ENCODE peak calls at places on chromosomes 1 and 21, in nine cellular contexts. One of them, this sample, is unnamed.

GRCh38 chr1:47444578-47445465 is 7.0 kb downstream of the FOXD2 start:
- DNase-seq in body of pancreas: peak
- DNase-seq in fibroblast of pulmonary artery: peak
- DNase-seq in CD4-positive, alpha-beta T cell: peak
- DNase-seq in thoracic aorta: no peak
- DNase-seq in breast epithelium: no peak
- DNase-seq in spleen: no peak
- DNase-seq in AG04449: no peak
- DNase-seq in AG09319: no peak
- DNase-seq in this sample: no peak

GRCh38 chr1:29713857-29714256 is 477.5 kb downstream of the PTPRU start:
- DNase-seq in CD4-positive, alpha-beta T cell: no peak
- DNase-seq in breast epithelium: no peak
- DNase-seq in body of pancreas: no peak
- DNase-seq in AG04449: no peak
- DNase-seq in fibroblast of pulmonary artery: peak
- DNase-seq in AG09319: no peak
- DNase-seq in spleen: no peak
- DNase-seq in thoracic aorta: no peak
- DNase-seq in this sample: no peak

GRCh38 chr1:201702936-201703335 is 126.0 kb upstream of the IPO9 start:
- DNase-seq in thoracic aorta: no peak
- DNase-seq in spleen: no peak
- DNase-seq in CD4-positive, alpha-beta T cell: no peak
- DNase-seq in AG04449: no peak
- DNase-seq in AG09319: no peak
- DNase-seq in breast epithelium: no peak
- DNase-seq in fibroblast of pulmonary artery: no peak
- DNase-seq in body of pancreas: peak
- DNase-seq in this sample: no peak

GRCh38 chr1:53541761-53542550 is 82.8 kb downstream of the DMRTB1 start:
- DNase-seq in fibroblast of pulmonary artery: peak
- DNase-seq in thoracic aorta: no peak
- DNase-seq in AG09319: peak
- DNase-seq in spleen: peak
- DNase-seq in body of pancreas: peak
- DNase-seq in breast epithelium: no peak
- DNase-seq in AG04449: peak
- DNase-seq in CD4-positive, alpha-beta T cell: no peak
- DNase-seq in this sample: no peak

GRCh38 chr1:119341372-119341947 is 27.1 kb upstream of the HAO2 start:
- DNase-seq in thoracic aorta: no peak
- DNase-seq in breast epithelium: no peak
- DNase-seq in body of pancreas: no peak
- DNase-seq in CD4-positive, alpha-beta T cell: no peak
- DNase-seq in AG04449: no peak
- DNase-seq in AG09319: no peak
- DNase-seq in spleen: no peak
- DNase-seq in fibroblast of pulmonary artery: no peak
- DNase-seq in this sample: no peak

GRCh38 chr1:231860221-231861088 is 233.9 kb downstream of the DISC1 start:
- DNase-seq in body of pancreas: no peak
- DNase-seq in spleen: no peak
- DNase-seq in breast epithelium: no peak
- DNase-seq in AG04449: no peak
- DNase-seq in AG09319: no peak
- DNase-seq in thoracic aorta: no peak
- DNase-seq in CD4-positive, alpha-beta T cell: no peak
- DNase-seq in fibroblast of pulmonary artery: peak
- DNase-seq in this sample: no peak

GRCh38 chr21:14306143-14306907 is 76.6 kb downstream of the HSPA13 start:
- DNase-seq in CD4-positive, alpha-beta T cell: no peak
- DNase-seq in fibroblast of pulmonary artery: peak
- DNase-seq in AG04449: no peak
- DNase-seq in thoracic aorta: no peak
- DNase-seq in spleen: no peak
- DNase-seq in AG09319: no peak
- DNase-seq in body of pancreas: no peak
- DNase-seq in breast epithelium: no peak
- DNase-seq in this sample: no peak

GRCh38 chr1:222643603-222643936 is 25.7 kb downstream of the MIA3 start:
- DNase-seq in body of pancreas: no peak
- DNase-seq in AG09319: no peak
- DNase-seq in breast epithelium: no peak
- DNase-seq in CD4-positive, alpha-beta T cell: no peak
- DNase-seq in fibroblast of pulmonary artery: no peak
- DNase-seq in AG04449: no peak
- DNase-seq in thoracic aorta: no peak
- DNase-seq in spleen: no peak
- DNase-seq in this sample: no peak

GRCh38 chr1:160251687-160252526 is 10.4 kb downstream of the DCAF8 start:
- DNase-seq in body of pancreas: peak
- DNase-seq in fibroblast of pulmonary artery: peak
- DNase-seq in spleen: no peak
- DNase-seq in CD4-positive, alpha-beta T cell: peak
- DNase-seq in AG04449: no peak
- DNase-seq in thoracic aorta: peak
- DNase-seq in AG09319: peak
- DNase-seq in breast epithelium: peak
- DNase-seq in this sample: peak

GRCh38 chr1:41319803-41320711 is 41.2 kb upstream of the FOXO6 start:
- DNase-seq in CD4-positive, alpha-beta T cell: no peak
- DNase-seq in fibroblast of pulmonary artery: no peak
- DNase-seq in body of pancreas: peak
- DNase-seq in AG04449: no peak
- DNase-seq in spleen: no peak
- DNase-seq in breast epithelium: no peak
- DNase-seq in AG09319: no peak
- DNase-seq in thoracic aorta: no peak
- DNase-seq in this sample: no peak

GRCh38 chr1:18326171-18326950 is 154.4 kb upstream of the KLHDC7A start:
- DNase-seq in spleen: no peak
- DNase-seq in body of pancreas: no peak
- DNase-seq in fibroblast of pulmonary artery: no peak
- DNase-seq in AG04449: no peak
- DNase-seq in AG09319: no peak
- DNase-seq in CD4-positive, alpha-beta T cell: no peak
- DNase-seq in breast epithelium: no peak
- DNase-seq in thoracic aorta: no peak
- DNase-seq in this sample: no peak

GRCh38 chr1:225410036-225410435 is 17.8 kb downstream of the LBR start:
- DNase-seq in spleen: no peak
- DNase-seq in AG04449: no peak
- DNase-seq in AG09319: no peak
- DNase-seq in fibroblast of pulmonary artery: no peak
- DNase-seq in CD4-positive, alpha-beta T cell: no peak
- DNase-seq in body of pancreas: no peak
- DNase-seq in thoracic aorta: no peak
- DNase-seq in breast epithelium: no peak
- DNase-seq in this sample: no peak

GRCh38 chr1:27342778-27343638 is 1.2 kb downstream of the SYTL1 start:
- DNase-seq in spleen: peak
- DNase-seq in fibroblast of pulmonary artery: no peak
- DNase-seq in AG09319: no peak
- DNase-seq in breast epithelium: peak
- DNase-seq in AG04449: no peak
- DNase-seq in thoracic aorta: no peak
- DNase-seq in CD4-positive, alpha-beta T cell: peak
- DNase-seq in body of pancreas: peak
- DNase-seq in this sample: peak

GRCh38 chr1:104380003-104380402 is 630.3 kb downstream of the AMY1C start:
- DNase-seq in spleen: no peak
- DNase-seq in fibroblast of pulmonary artery: no peak
- DNase-seq in thoracic aorta: no peak
- DNase-seq in AG04449: no peak
- DNase-seq in body of pancreas: no peak
- DNase-seq in CD4-positive, alpha-beta T cell: no peak
- DNase-seq in AG09319: no peak
- DNase-seq in breast epithelium: no peak
- DNase-seq in this sample: no peak

GRCh38 chr1:147080013-147080661 is 92.1 kb downstream of the PRKAB2 start:
- DNase-seq in AG04449: no peak
- DNase-seq in thoracic aorta: no peak
- DNase-seq in AG09319: no peak
- DNase-seq in CD4-positive, alpha-beta T cell: no peak
- DNase-seq in spleen: no peak
- DNase-seq in body of pancreas: peak
- DNase-seq in fibroblast of pulmonary artery: no peak
- DNase-seq in breast epithelium: no peak
- DNase-seq in this sample: no peak

GRCh38 chr1:147077936-147078605 is 94.2 kb downstream of the PRKAB2 start:
- DNase-seq in breast epithelium: no peak
- DNase-seq in fibroblast of pulmonary artery: no peak
- DNase-seq in body of pancreas: no peak
- DNase-seq in AG09319: no peak
- DNase-seq in spleen: no peak
- DNase-seq in thoracic aorta: no peak
- DNase-seq in AG04449: no peak
- DNase-seq in CD4-positive, alpha-beta T cell: no peak
- DNase-seq in this sample: no peak

GRCh38 chr1:147078606-147079399 is 93.5 kb downstream of the PRKAB2 start:
- DNase-seq in AG04449: no peak
- DNase-seq in AG09319: no peak
- DNase-seq in body of pancreas: no peak
- DNase-seq in fibroblast of pulmonary artery: no peak
- DNase-seq in spleen: no peak
- DNase-seq in thoracic aorta: no peak
- DNase-seq in breast epithelium: no peak
- DNase-seq in CD4-positive, alpha-beta T cell: no peak
- DNase-seq in this sample: no peak

GRCh38 chr1:147079400-147080012 is 92.8 kb downstream of the PRKAB2 start:
- DNase-seq in spleen: no peak
- DNase-seq in body of pancreas: no peak
- DNase-seq in CD4-positive, alpha-beta T cell: no peak
- DNase-seq in thoracic aorta: no peak
- DNase-seq in AG09319: no peak
- DNase-seq in fibroblast of pulmonary artery: no peak
- DNase-seq in breast epithelium: no peak
- DNase-seq in AG04449: no peak
- DNase-seq in this sample: no peak

DNA sequence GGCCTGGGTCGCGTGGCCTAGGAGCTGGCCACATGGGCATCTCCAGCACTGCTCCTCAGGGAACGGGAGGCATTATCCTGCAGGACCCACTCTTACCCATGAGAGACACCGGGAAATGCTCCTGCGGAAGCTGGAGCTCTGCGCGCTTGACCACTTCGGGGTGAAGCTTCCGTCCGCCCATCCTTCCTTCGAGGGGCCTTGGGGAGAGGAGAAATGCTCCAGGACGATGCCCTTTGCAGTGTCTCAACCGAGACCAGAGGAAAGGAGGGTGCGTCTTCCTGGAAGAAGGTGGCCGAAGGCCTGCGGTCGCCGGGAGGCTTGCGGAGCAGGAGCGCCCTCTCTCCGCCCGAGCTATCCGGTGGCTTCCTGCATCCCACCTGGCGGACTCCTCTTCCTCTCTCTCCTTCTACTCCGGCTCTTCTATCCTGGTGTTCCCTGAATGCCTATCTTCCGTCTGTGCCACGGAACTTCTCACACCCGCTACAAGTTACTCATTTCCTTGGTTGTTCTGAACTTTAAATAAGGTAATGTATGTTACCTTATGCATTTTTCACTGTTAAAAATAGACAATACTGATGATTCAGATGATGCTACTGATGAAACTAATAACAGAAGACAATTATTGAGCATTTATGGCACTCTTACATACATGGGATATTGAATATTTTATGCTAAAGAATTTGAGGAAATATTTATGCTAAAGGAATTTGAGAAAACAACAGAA is 91.4 kb downstream of the PRKAB2 start:
- DNase-seq in fibroblast of pulmonary artery: no peak
- DNase-seq in AG04449: no peak
- DNase-seq in breast epithelium: no peak
- DNase-seq in thoracic aorta: no peak
- DNase-seq in body of pancreas: no peak
- DNase-seq in AG09319: no peak
- DNase-seq in CD4-positive, alpha-beta T cell: no peak
- DNase-seq in spleen: no peak
- DNase-seq in this sample: no peak
- TF ChIP-seq CTCF in fibroblast of pulmonary artery: no peak
- TF ChIP-seq CTCF in AG04449: no peak
- TF ChIP-seq CTCF in breast epithelium: no peak
- TF ChIP-seq CTCF in thoracic aorta: no peak
- TF ChIP-seq CTCF in body of pancreas: no peak
- TF ChIP-seq CTCF in AG09319: no peak
- TF ChIP-seq CTCF in CD4-positive, alpha-beta T cell: no peak
- TF ChIP-seq CTCF in spleen: no peak
- TF ChIP-seq CTCF in this sample: no peak

DNA sequence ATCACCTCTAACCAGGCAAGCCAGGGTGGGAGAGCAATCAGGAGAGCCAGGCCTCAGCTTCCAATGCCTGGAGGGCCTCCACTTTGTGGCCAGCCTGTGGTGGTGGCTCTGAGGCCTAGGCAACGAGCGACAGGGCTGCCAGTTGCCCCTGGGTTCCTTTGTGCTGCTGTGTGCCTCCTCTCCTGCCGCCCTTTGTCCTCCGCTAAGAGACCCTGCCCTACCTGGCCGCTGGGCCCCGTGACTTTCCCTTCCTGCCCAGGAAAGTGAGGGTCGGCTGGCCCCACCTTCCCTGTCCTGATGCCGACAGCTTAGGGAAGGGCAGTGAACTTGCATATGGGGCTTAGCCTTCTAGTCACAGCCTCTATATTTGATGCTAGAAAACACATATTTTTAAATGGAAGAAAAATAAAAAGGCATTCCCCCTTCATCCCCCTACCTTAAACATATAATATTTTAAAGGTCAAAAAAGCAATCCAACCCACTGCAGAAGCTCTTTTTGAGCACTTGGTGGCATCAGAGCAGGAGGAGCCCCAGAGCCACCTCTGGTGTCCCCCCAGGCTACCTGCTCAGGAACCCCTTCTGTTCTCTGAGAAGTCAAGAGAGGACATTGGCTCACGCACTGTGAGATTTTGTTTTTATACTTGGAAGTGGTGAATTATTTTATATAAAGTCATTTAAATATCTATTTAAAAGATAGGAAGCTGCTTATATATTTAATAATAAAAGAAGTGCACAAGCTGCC is 19.8 kb downstream of the CSF1 start:
- DNase-seq in AG09319: no peak
- DNase-seq in body of pancreas: no peak
- DNase-seq in fibroblast of pulmonary artery: no peak
- DNase-seq in AG04449: no peak
- DNase-seq in thoracic aorta: no peak
- DNase-seq in CD4-positive, alpha-beta T cell: no peak
- DNase-seq in spleen: peak
- DNase-seq in breast epithelium: no peak
- DNase-seq in this sample: no peak
- TF ChIP-seq CTCF in AG09319: no peak
- TF ChIP-seq CTCF in body of pancreas: no peak
- TF ChIP-seq CTCF in fibroblast of pulmonary artery: no peak
- TF ChIP-seq CTCF in AG04449: no peak
- TF ChIP-seq CTCF in thoracic aorta: no peak
- TF ChIP-seq CTCF in CD4-positive, alpha-beta T cell: no peak
- TF ChIP-seq CTCF in spleen: no peak
- TF ChIP-seq CTCF in breast epithelium: no peak
- TF ChIP-seq CTCF in this sample: no peak

GRCh38 chr1:22317231-22317919 is 134.3 kb upstream of the ZBTB40 start:
- DNase-seq in fibroblast of pulmonary artery: peak
- DNase-seq in spleen: no peak
- DNase-seq in CD4-positive, alpha-beta T cell: no peak
- DNase-seq in thoracic aorta: no peak
- DNase-seq in body of pancreas: no peak
- DNase-seq in breast epithelium: no peak
- DNase-seq in AG09319: no peak
- DNase-seq in AG04449: no peak
- DNase-seq in this sample: no peak
- TF ChIP-seq CTCF in fibroblast of pulmonary artery: peak
- TF ChIP-seq CTCF in spleen: peak
- TF ChIP-seq CTCF in CD4-positive, alpha-beta T cell: peak
- TF ChIP-seq CTCF in thoracic aorta: no peak
- TF ChIP-seq CTCF in body of pancreas: no peak
- TF ChIP-seq CTCF in breast epithelium: no peak
- TF ChIP-seq CTCF in AG09319: peak
- TF ChIP-seq CTCF in AG04449: peak
- TF ChIP-seq CTCF in this sample: peak

GRCh38 chr21:29332461-29333354 is 34.0 kb downstream of the BACH1 start:
- DNase-seq in AG04449: no peak
- DNase-seq in AG09319: no peak
- DNase-seq in fibroblast of pulmonary artery: peak
- DNase-seq in spleen: no peak
- DNase-seq in breast epithelium: no peak
- DNase-seq in body of pancreas: no peak
- DNase-seq in thoracic aorta: no peak
- DNase-seq in CD4-positive, alpha-beta T cell: no peak
- DNase-seq in this sample: no peak
- TF ChIP-seq CTCF in AG04449: no peak
- TF ChIP-seq CTCF in AG09319: no peak
- TF ChIP-seq CTCF in fibroblast of pulmonary artery: no peak
- TF ChIP-seq CTCF in spleen: no peak
- TF ChIP-seq CTCF in breast epithelium: no peak
- TF ChIP-seq CTCF in body of pancreas: no peak
- TF ChIP-seq CTCF in thoracic aorta: no peak
- TF ChIP-seq CTCF in CD4-positive, alpha-beta T cell: no peak
- TF ChIP-seq CTCF in this sample: no peak